ENCODE peak calls at places on chromosomes 3 and 15, in six cellular contexts. V, M, T, W, S and Q are unnamed samples.

GRCh38 chr15:96107922-96108321 is 222.6 kb upstream of the NR2F2 start:
- DNase-seq in W (no peak), S (no peak), M (no peak), V (no peak), T (no peak), Q (no peak)

GRCh38 chr15:75815811-75816719 is 27.2 kb upstream of the UBE2Q2 start:
- DNase-seq in S (no peak), M (no peak), T (no peak), W (no peak), V (no peak), Q (no peak)

GRCh38 chr3:56790016-56790950 is 11.5 kb downstream of the ARHGEF3 start:
- DNase-seq in M (no peak), S (no peak), W (no peak), T (no peak), V (no peak), Q (no peak)

GRCh38 chr3:50978991-50979667 is 304.4 kb downstream of the DOCK3 start:
- DNase-seq in S (no peak), T (no peak), M (no peak), V (no peak), W (no peak), Q (no peak)

GRCh38 chr3:81744366-81744765 is 17.1 kb downstream of the GBE1 start:
- DNase-seq in V (no peak), T (no peak), S (no peak), W (peak), M (no peak), Q (no peak)

GRCh38 chr3:65619391-65620298 is 419.1 kb downstream of the MAGI1 start:
- DNase-seq in T (no peak), W (no peak), S (no peak), V (no peak), M (no peak), Q (no peak)

GRCh38 chr15:58793862-58794261 is 22.8 kb downstream of the MINDY2 start:
- DNase-seq in T (no peak), S (no peak), M (no peak), V (no peak), W (peak), Q (no peak)

GRCh38 chr15:40894689-40895308 is 549 bp downstream of the VPS18 start:
- DNase-seq in T (peak), M (no peak), S (peak), W (peak), V (peak), Q (peak)

GRCh38 chr3:113097821-113098516 is 107.2 kb downstream of the GTPBP8 start:
- DNase-seq in T (no peak), S (no peak), V (no peak), M (no peak), W (peak), Q (no peak)

GRCh38 chr15:45588199-45588910 is 1.2 kb downstream of the BLOC1S6 start:
- DNase-seq in S (no peak), M (no peak), T (no peak), V (no peak), W (peak), Q (no peak)

GRCh38 chr3:198028718-198029117 is 68.7 kb downstream of the LMLN start:
- DNase-seq in M (no peak), V (no peak), W (no peak), T (no peak), S (no peak), Q (no peak)

GRCh38 chr3:44554626-44555592 is at the start of gene ZKSCAN7:
- DNase-seq in M (no peak), W (peak), V (no peak), S (peak), T (peak), Q (peak)

GRCh38 chr3:32334675-32335074 is 57.0 kb upstream of the CMTM7 start:
- DNase-seq in S (no peak), M (no peak), V (peak), W (no peak), T (peak), Q (no peak)

GRCh38 chr15:100900136-100900894 is 18.8 kb upstream of the LRRK1 start:
- DNase-seq in S (no peak), M (no peak), V (peak), W (no peak), T (no peak), Q (no peak)

GRCh38 chr15:44501768-44502366 is 35.1 kb upstream of the EIF3J start:
- DNase-seq in S (no peak), V (peak), W (peak), M (no peak), T (no peak), Q (peak)

GRCh38 chr15:62934236-62934971 is 108.1 kb upstream of the TPM1 start:
- DNase-seq in V (no peak), M (no peak), T (peak), W (no peak), S (no peak), Q (no peak)

GRCh38 chr3:128433630-128434185 is 33.0 kb downstream of the DNAJB8 start:
- DNase-seq in M (no peak), W (no peak), T (no peak), V (no peak), S (no peak), Q (no peak)

GRCh38 chr3:140499114-140499757 is 178.6 kb upstream of the TRIM42 start:
- DNase-seq in V (no peak), T (no peak), S (no peak), W (peak), M (no peak), Q (no peak)

GRCh38 chr15:35460616-35461015 is 85.3 kb downstream of the DPH6 start:
- DNase-seq in W (no peak), T (no peak), V (no peak), S (no peak), M (no peak), Q (no peak)

GRCh38 chr3:117016359-117016758 is 306.8 kb downstream of the TUSC7 start:
- DNase-seq in S (no peak), W (no peak), V (no peak), T (no peak), M (no peak), Q (no peak)

GRCh38 chr3:58667704-58668103 is 1.1 kb upstream of the FAM3D start:
- DNase-seq in T (no peak), S (no peak), V (no peak), M (no peak), W (no peak), Q (no peak)

GRCh38 chr3:58664611-58665010 is 2.0 kb downstream of the FAM3D start:
- DNase-seq in S (no peak), W (no peak), V (no peak), M (no peak), T (no peak), Q (no peak)

GRCh38 chr3:58666683-58667082 is at the start of gene FAM3D:
- DNase-seq in W (no peak), S (no peak), T (no peak), M (no peak), V (no peak), Q (no peak)

GRCh38 chr3:58667229-58667628 is 655 bp upstream of the FAM3D start:
- DNase-seq in S (no peak), V (no peak), T (no peak), M (no peak), W (no peak), Q (no peak)

GRCh38 chr3:58665410-58665809 is 1.2 kb downstream of the FAM3D start:
- DNase-seq in W (no peak), V (no peak), T (no peak), M (no peak), S (no peak), Q (no peak)
- TF ChIP-seq POLR2A in W (no peak), V (no peak), T (no peak), M (no peak), S (no peak), Q (no peak)

GRCh38 chr3:7205535-7206331 is 344.8 kb downstream of the GRM7 start:
- DNase-seq in S (no peak), T (no peak), W (no peak), V (no peak), M (peak), Q (no peak)
- TF ChIP-seq POLR2AphosphoS5 in S (no peak), T (no peak), W (no peak), V (no peak), M (no peak), Q (no peak)

GRCh38 chr3:22013641-22014040 is 262.6 kb upstream of the ZNF385D start:
- DNase-seq in S (no peak), W (no peak), T (no peak), V (no peak), M (no peak), Q (no peak)

GRCh38 chr3:22007376-22007775 is 256.4 kb upstream of the ZNF385D start:
- DNase-seq in M (no peak), W (no peak), S (no peak), V (no peak), T (no peak), Q (no peak)

GRCh38 chr3:22010997-22011396 is 260.0 kb upstream of the ZNF385D start:
- DNase-seq in S (no peak), V (no peak), T (no peak), M (no peak), W (no peak), Q (no peak)

GRCh38 chr3:22016197-22016596 is 265.2 kb upstream of the ZNF385D start:
- DNase-seq in W (no peak), V (no peak), T (no peak), M (no peak), S (no peak), Q (no peak)

DNA sequence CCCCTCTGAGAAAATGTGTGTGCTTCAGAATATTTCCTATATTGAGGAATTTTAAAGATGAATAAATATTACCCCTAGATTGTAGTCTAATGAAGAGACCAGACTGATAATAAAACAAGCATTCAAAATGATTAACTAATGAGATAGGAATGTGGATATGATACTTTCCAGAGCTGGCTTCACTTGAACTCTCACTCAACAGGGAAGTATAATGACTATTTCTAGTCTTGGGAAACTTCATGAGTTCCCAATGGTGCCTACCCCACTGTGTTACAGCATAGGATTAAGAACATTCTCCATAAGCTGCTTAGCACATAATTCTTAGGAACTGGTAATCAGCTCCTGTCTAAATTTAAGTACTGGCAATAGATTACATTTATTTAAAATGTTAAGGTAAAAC is 261.5 kb upstream of the ZNF385D start:
- DNase-seq in S (no peak), V (no peak), T (no peak), W (no peak), M (no peak), Q (no peak)
- TF ChIP-seq TAF1 in S (no peak), V (no peak), T (no peak), W (no peak), M (no peak), Q (no peak)

GRCh38 chr3:46561951-46562350 is 4.2 kb downstream of the LRRC2 start:
- DNase-seq in M (no peak), W (no peak), T (no peak), V (no peak), S (no peak), Q (no peak)

GRCh38 chr3:46561511-46561910 is 4.6 kb downstream of the LRRC2 start:
- DNase-seq in S (no peak), V (no peak), M (no peak), T (peak), W (no peak), Q (no peak)

GRCh38 chr3:46559030-46559704 is 6.9 kb downstream of the LRRC2 start:
- DNase-seq in T (peak), S (no peak), V (no peak), M (no peak), W (no peak), Q (no peak)

GRCh38 chr3:46557814-46558183 is 8.3 kb downstream of the LRRC2 start:
- DNase-seq in S (no peak), V (no peak), M (no peak), T (no peak), W (no peak), Q (no peak)

DNA sequence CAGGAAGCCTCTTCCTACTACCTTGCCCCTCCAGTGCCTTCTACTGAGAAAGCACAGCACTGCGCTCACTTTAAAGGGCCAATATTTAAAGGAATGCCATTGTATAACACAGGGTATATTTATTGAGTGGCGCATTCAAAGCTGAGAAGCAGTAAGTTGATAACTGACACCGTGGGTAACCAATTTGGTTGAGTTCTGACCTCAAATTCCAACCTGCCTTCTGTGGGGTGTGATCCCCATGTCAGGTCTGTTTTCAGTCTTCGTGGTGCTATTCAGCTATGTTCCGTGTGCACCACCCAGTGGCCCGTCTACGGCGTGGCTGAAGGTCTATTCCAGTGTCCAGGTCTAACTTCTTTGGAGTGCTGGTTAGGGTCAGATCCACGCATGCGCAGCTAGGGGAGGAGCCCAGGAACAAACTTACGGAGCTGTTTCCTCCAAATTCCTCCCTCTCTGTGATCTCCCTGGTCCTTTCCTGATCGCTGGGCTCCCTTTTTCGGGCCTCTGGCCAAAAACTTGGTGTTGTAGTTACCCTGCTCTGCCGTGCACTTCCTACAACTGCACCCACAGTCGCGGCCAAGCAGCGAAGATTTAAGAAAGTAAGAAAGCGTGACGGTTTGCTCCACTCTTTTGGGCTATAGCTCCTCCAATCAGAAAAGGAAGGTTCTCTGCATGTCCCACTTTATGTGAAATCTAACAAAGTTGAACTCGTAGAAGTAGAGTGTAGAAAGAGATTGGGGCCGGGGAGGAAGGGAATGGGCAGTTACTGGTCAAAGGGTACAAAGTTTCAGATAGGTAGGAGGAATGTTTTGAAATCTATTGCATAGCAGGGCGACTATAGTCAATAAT is 7.7 kb downstream of the LRRC2 start:
- DNase-seq in W (peak), V (peak), T (peak), S (peak), M (peak), Q (peak)
- TF ChIP-seq POLR2A in W (peak), V (no peak), T (no peak), S (no peak), M (no peak), Q (no peak)

DNA sequence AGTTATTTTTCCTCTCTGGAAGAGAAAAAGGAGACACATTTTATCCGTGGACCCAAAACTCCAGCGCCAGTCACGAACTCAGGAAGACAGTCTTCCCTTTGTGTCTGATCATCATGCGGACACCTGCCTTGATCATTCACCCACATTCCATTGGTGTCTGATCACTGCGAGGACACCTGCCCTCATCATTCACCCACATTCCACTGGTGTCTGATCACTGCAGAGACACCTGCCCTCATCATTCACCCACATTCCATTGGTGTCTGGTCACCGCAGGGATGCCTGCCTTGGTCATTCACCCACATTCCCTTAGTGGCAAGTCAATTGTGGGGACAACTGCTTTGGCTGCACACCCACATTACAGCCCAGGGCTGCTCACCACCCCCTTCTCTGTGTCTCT is 148.9 kb downstream of the ROBO1 start:
- DNase-seq in W (no peak), V (no peak), S (no peak), M (no peak), T (no peak), Q (no peak)
- TF ChIP-seq POLR2AphosphoS5 in W (no peak), V (no peak), S (no peak), M (no peak), T (no peak), Q (no peak)

DNA sequence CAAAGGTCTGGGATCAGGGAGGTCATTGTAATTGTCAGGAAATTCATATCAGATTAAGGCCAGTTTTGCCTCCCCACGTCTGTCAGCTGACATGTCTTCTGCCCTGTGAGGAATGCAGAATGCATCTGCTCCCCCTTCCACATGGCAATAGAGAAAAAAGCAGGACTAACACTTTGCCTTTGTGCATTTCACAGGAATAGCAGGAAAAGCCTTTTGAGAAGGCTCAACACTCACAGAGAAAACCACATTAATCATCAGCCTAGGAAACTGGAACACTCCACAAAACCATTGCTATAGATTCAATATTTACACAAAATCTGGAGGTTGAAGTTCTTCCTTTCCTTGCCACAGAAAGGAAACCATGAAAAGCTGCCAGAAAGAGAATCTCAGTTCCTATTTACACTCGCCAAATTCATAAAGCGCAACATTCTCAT is 165.2 kb upstream of the HES1 start:
- DNase-seq in T (no peak), M (no peak), V (no peak), S (no peak), W (peak), Q (no peak)
- TF ChIP-seq TAF1 in T (no peak), M (no peak), V (no peak), S (no peak), W (no peak), Q (no peak)

DNA sequence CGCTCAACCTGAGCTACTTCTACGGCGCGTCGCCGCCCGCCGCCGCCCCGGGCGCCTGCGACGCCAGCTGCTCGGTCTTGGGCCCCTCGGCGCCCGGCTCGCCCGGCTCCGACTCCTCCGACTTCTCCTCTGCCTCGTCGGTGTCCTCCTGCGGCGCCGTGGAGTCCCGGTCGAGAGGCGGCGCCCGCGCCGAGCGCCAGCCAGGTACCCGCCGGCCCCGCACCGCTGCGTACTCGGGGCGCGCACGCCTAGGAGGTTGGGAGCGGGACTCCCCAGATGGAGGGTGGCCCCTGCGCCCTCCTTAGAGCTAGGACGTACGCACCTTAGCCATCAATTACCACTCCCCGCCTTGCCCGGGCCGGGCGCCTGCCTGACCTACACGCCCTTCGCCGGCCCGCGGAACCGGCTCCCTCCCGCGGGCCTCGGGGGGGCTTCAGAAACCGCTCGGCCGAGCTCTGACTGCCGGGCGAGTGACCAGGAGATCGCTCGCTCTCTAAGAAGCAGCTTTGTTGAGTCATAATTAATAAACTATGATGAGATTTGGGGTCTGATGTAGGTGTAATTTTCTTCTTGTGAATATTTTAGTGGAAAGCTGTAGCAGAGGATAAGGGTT is 506 bp downstream of the NFKBIZ start:
- DNase-seq in W (no peak), T (peak), M (no peak), S (no peak), V (peak), Q (no peak)
- TF ChIP-seq POLR2A in W (no peak), T (no peak), M (no peak), S (no peak), V (no peak), Q (no peak)

GRCh38 chr3:52912885-52913731 is 15.8 kb upstream of the STIMATE start:
- DNase-seq in V (peak), S (no peak), M (no peak), T (no peak), W (no peak), Q (no peak)

GRCh38 chr3:52920872-52921271 is 23.5 kb upstream of the STIMATE start:
- DNase-seq in T (no peak), V (no peak), M (no peak), S (no peak), W (no peak), Q (no peak)

GRCh38 chr3:52915245-52915772 is 18.0 kb upstream of the STIMATE start:
- DNase-seq in W (no peak), T (no peak), M (no peak), V (no peak), S (no peak), Q (no peak)

GRCh38 chr3:52917044-52917443 is 19.7 kb upstream of the STIMATE start:
- DNase-seq in V (no peak), M (no peak), W (no peak), T (no peak), S (no peak), Q (no peak)
- TF ChIP-seq POLR2AphosphoS5 in V (no peak), M (no peak), W (no peak), T (no peak), S (no peak), Q (no peak)

DNA sequence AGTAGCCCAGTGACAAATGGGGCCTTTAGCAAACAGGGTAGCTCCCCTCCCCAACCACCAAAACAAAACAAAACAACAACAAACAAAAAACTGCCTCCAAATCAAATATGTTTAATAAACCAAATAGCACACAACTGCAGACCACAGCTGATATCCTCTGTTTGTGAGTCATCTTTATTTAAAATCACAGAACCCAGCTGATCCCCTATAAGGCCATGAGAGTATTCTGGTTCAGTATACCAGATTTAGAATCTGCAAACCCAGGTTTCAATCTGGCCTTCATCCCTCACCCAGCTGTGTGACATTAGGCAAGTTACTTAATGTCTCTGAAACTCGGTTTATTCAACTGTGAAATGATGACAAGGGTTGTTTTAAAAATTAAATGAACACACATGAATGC is 124.5 kb downstream of the SUCLG2 start:
- DNase-seq in T (no peak), V (no peak), W (no peak), S (no peak), M (no peak), Q (no peak)
- TF ChIP-seq TAF1 in T (no peak), V (no peak), W (no peak), S (no peak), M (no peak), Q (no peak)